ENCODE peak calls at places on chromosomes 6 and 20, in ten cellular contexts. U is Daoy; Z is T-cell; O is WERI-Rb-1; F is A549; Y is Ammon's horn; T is cardiac muscle cell; A is activated naive CD4-positive, alpha-beta T cell; V is CD4-positive, alpha-beta T cell; W is T follicular helper cell. L is an unnamed sample.

GRCh38 chr20:41222299-41222698 is 85.0 kb downstream of the PLCG1 start:
- DNase-seq in A (no peak), U (no peak), V (no peak), F (no peak), O (no peak), W (no peak), T (no peak), Z (no peak), Y (peak), L (no peak)

GRCh38 chr6:78868124-78868523 is 773 bp downstream of the IRAK1BP1 start:
- DNase-seq in A (no peak), F (no peak), U (no peak), V (no peak), O (no peak), T (no peak), Z (no peak), W (no peak), Y (no peak), L (no peak)

GRCh38 chr6:89357390-89357789 is 4.9 kb upstream of the UBE2J1 start:
- DNase-seq in Z (no peak), U (no peak), A (no peak), O (no peak), V (no peak), T (no peak), F (no peak), W (no peak), Y (no peak), L (peak)

GRCh38 chr20:5127204-5127858 is 523 bp downstream of the CDS2 start:
- DNase-seq in U (peak), O (peak), W (peak), A (peak), F (peak), Y (peak), Z (peak), T (peak), V (peak), L (peak)

GRCh38 chr6:145813285-145814034 is 1.1 kb downstream of the FBXO30 start:
- DNase-seq in O (no peak), Y (no peak), V (no peak), F (peak), Z (no peak), U (peak), W (no peak), T (peak), A (no peak), L (no peak)

GRCh38 chr6:169592558-169592957 is 109.3 kb downstream of the WDR27 start:
- DNase-seq in V (no peak), A (no peak), T (no peak), O (no peak), Z (no peak), W (no peak), Y (no peak), F (no peak), U (peak), L (no peak)

GRCh38 chr6:166877906-166878305 is 78.4 kb downstream of the RNASET2 start:
- DNase-seq in V (no peak), O (no peak), Z (no peak), U (peak), A (no peak), T (no peak), Y (no peak), W (no peak), F (no peak), L (no peak)

GRCh38 chr6:22141271-22141745 is 155.5 kb downstream of the PRL start:
- DNase-seq in T (peak), V (no peak), O (no peak), F (peak), Z (no peak), Y (no peak), A (no peak), W (no peak), U (no peak), L (no peak)

GRCh38 chr6:160945516-160946177 is 45.9 kb upstream of the MAP3K4 start:
- DNase-seq in W (no peak), T (peak), F (no peak), U (no peak), O (no peak), Z (no peak), A (no peak), Y (no peak), V (no peak), L (no peak)

GRCh38 chr6:78670802-78671201 is 196.5 kb upstream of the IRAK1BP1 start:
- DNase-seq in F (no peak), Y (no peak), O (no peak), T (no peak), V (no peak), Z (no peak), A (no peak), W (no peak), U (no peak), L (no peak)

GRCh38 chr6:121515615-121516265 is 80.3 kb downstream of the GJA1 start:
- DNase-seq in A (no peak), V (no peak), O (no peak), Z (no peak), F (no peak), U (peak), T (no peak), W (no peak), Y (no peak), L (no peak)

GRCh38 chr6:154370545-154370944 is 13.9 kb upstream of the IPCEF1 start:
- DNase-seq in O (peak), A (no peak), T (peak), Y (peak), F (peak), U (peak), W (no peak), V (no peak), Z (peak), L (peak)

GRCh38 chr6:157884756-157885155 is 61.7 kb downstream of the SNX9 start:
- DNase-seq in T (no peak), O (no peak), Z (no peak), A (no peak), Y (no peak), F (no peak), U (no peak), V (no peak), W (no peak), L (no peak)

GRCh38 chr20:39897781-39898466 is 791.1 kb downstream of the MAFB start:
- DNase-seq in A (no peak), Z (no peak), T (no peak), W (no peak), O (no peak), F (no peak), U (peak), V (no peak), Y (no peak), L (no peak)

GRCh38 chr6:166435574-166435973 is 52.8 kb upstream of the MPC1 start:
- DNase-seq in A (no peak), Z (peak), Y (no peak), F (no peak), V (peak), T (no peak), O (no peak), W (no peak), U (no peak), L (no peak)

GRCh38 chr6:47464052-47464451 is 13.5 kb upstream of the CD2AP start:
- DNase-seq in V (no peak), W (no peak), Z (no peak), F (peak), A (no peak), Y (no peak), U (no peak), O (no peak), T (no peak), L (no peak)

GRCh38 chr6:55198708-55199107 is 24.4 kb downstream of the HCRTR2 start:
- DNase-seq in O (no peak), V (no peak), F (no peak), Y (no peak), W (no peak), Z (no peak), T (no peak), U (no peak), A (no peak), L (no peak)

GRCh38 chr6:31651602-31652191 is 764 bp downstream of the BAG6 start:
- DNase-seq in T (peak), Z (no peak), V (no peak), Y (peak), U (peak), A (no peak), F (peak), O (peak), W (no peak), L (peak)

GRCh38 chr6:160048471-160048870 is 73.1 kb upstream of the SLC22A1 start:
- DNase-seq in V (no peak), O (no peak), Y (no peak), U (no peak), F (no peak), W (no peak), Z (no peak), A (no peak), T (no peak), L (no peak)

GRCh38 chr6:157977176-157977804 is 4.4 kb upstream of the SYNJ2 start:
- DNase-seq in F (no peak), T (no peak), U (no peak), Z (no peak), A (no peak), Y (no peak), O (no peak), V (no peak), W (no peak), L (no peak)

GRCh38 chr6:32819729-32820128 is 2.9 kb upstream of the HLA-DOB start:
- DNase-seq in F (peak), A (no peak), W (no peak), V (no peak), Z (no peak), O (no peak), T (no peak), U (peak), Y (no peak), L (no peak)

GRCh38 chr20:43492101-43492500 is 15.4 kb upstream of the L3MBTL1 start:
- DNase-seq in F (no peak), T (no peak), Y (no peak), Z (no peak), O (no peak), A (no peak), U (peak), W (no peak), V (no peak), L (peak)

GRCh38 chr6:39189915-39190544 is 39.2 kb downstream of the KCNK5 start:
- DNase-seq in F (peak), A (no peak), W (no peak), T (peak), V (no peak), U (peak), O (peak), Z (no peak), Y (peak), L (peak)

GRCh38 chr6:168260385-168260987 is 59.1 kb downstream of the DACT2 start:
- DNase-seq in Y (no peak), V (no peak), T (no peak), O (no peak), U (no peak), F (no peak), W (no peak), A (no peak), Z (no peak), L (no peak)

GRCh38 chr6:148583631-148584030 is 163.2 kb upstream of the UST start:
- DNase-seq in A (no peak), U (no peak), V (no peak), W (no peak), F (no peak), Z (no peak), T (no peak), O (no peak), Y (no peak), L (no peak)

L was measured in GM12865.